ENCODE peak calls at places on chromosomes 6 and 20, in four cellular contexts. Y is WTC11, R is GM12878, Z is HepG2. W is an unnamed sample.

GRCh38 chr20:35001596-35002362 is 46.1 kb downstream of the MYH7B start:
- DNase-seq in R (no peak), Z (no peak), Y (peak; percentile 66), W (no peak)

GRCh38 chr20:51637241-51637640 is 94.7 kb upstream of the NFATC2 start:
- DNase-seq in Y (no peak), Z (no peak), R (no peak), W (no peak)

GRCh38 chr20:36202891-36203338 is 33.4 kb upstream of the AAR2 start:
- DNase-seq in R (no peak), Z (peak; percentile 51), Y (peak; percentile 89), W (peak; percentile 89)

GRCh38 chr20:53609501-53610445 is 16.1 kb upstream of the ZNF217 start:
- DNase-seq in Z (no peak), Y (peak; percentile 47), R (no peak), W (peak; percentile 84)

GRCh38 chr20:8153281-8153908 is 21.3 kb downstream of the PLCB1 start:
- DNase-seq in Y (no peak), R (peak; percentile 51), Z (no peak), W (no peak)

GRCh38 chr6:42993445-42993844 is 9.1 kb downstream of the PPP2R5D start:
- DNase-seq in R (no peak), Z (no peak), Y (no peak), W (no peak)

GRCh38 chr6:30074331-30075093 is 1.1 kb downstream of the RNF39 start:
- DNase-seq in Y (peak; percentile 69), Z (no peak), R (no peak), W (no peak)

GRCh38 chr20:32521780-32522524 is 63.2 kb downstream of the NOL4L start:
- DNase-seq in R (no peak), Z (peak; percentile 72), Y (peak; percentile 92), W (peak; percentile 83)

GRCh38 chr20:46965477-46965876 is 70.8 kb downstream of the EYA2 start:
- DNase-seq in R (no peak), Y (no peak), Z (no peak), W (no peak)
- TF ChIP-seq NR2C2 in R (no peak), Y (no peak), Z (no peak), W (no peak)

GRCh38 chr6:106117579-106117978 is 31.4 kb downstream of the PRDM1 start:
- DNase-seq in R (no peak), Y (no peak), Z (no peak), W (no peak)
- TF ChIP-seq NR2C2 in R (no peak), Y (no peak), Z (no peak), W (no peak)

DNA sequence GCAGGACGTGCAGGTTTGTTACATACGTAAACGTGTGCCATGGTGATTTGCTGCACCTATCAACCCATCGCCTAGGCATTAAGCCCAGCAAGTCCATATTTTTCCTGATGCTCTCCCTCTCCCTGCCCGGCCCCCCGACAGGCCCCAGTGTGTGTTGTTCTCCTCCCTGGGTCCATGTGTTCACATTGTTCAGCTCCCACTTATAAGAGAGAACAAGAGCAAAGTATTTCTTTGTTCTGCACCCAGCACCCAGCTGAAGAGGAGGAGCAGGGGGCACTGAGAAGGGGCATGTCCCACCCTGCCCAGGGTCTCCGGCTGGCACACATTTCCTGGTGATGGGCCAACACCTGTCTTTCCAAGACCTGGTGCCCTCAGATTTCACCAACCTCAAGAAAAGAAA is 251.1 kb upstream of the ARID1B start:
- DNase-seq in R (no peak), Z (no peak), Y (no peak), W (no peak)
- TF ChIP-seq NR2C2 in R (no peak), Z (no peak), Y (no peak), W (no peak)

DNA sequence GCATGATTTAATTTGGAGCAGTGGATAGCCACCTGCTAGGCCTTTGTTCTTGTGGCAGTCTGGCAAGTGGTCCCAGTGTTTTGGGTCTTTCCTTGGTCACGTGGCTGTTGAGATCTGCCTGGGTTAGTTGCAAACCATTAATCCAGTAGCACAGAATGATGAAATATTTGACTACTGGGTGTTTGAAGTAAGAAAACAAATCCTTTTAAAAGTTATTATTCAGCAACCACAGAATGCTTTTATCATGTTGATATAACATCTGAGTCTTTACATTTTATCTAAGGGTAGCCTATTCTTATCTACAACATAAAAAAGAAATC is 172.9 kb downstream of the CDKAL1 start:
- DNase-seq in Y (no peak), R (no peak), Z (peak; percentile 52), W (no peak)
- TF ChIP-seq NR2C2 in Y (no peak), R (no peak), Z (no peak), W (no peak)

GRCh38 chr6:4603856-4604369 is 172.3 kb upstream of the CDYL start:
- DNase-seq in Z (no peak), Y (no peak), R (no peak), W (no peak)

GRCh38 chr6:4599924-4600323 is 176.3 kb upstream of the CDYL start:
- DNase-seq in R (no peak), Y (no peak), Z (peak; percentile 28), W (no peak)

GRCh38 chr6:4606681-4607025 is 169.6 kb upstream of the CDYL start:
- DNase-seq in R (no peak), Y (no peak), Z (no peak), W (no peak)

GRCh38 chr6:4606016-4606415 is 170.2 kb upstream of the CDYL start:
- DNase-seq in R (no peak), Y (no peak), Z (no peak), W (no peak)

DNA sequence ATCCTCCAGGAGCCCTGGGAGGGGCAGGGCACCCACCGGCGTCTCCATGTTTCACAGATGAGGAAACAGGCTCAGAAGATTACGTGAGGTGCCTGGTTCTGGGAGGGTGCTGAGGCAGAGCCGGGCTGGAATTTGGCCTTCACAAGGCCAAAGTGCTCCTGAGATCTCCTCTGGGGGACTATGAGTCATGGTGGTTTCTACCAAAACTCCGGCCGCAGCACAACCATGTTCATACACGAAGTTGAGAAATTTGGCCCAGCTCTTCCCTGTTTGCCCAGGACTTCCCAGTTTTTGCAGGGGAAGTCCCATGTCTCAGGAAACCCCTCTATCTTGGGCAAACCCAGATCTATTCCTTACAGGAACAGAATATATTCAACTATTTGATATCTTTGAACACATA is 172.9 kb upstream of the CDYL start:
- DNase-seq in Z (no peak), R (no peak), Y (no peak), W (no peak)
- TF ChIP-seq NR2C2 in Z (no peak), R (no peak), Y (no peak), W (no peak)

GRCh38 chr6:111662192-111662793 is 56.6 kb upstream of the TRAF3IP2 start:
- DNase-seq in Z (no peak), R (no peak), Y (no peak), W (no peak)
- TF ChIP-seq NR2C2 in Z (no peak), R (no peak), Y (no peak), W (no peak)

DNA sequence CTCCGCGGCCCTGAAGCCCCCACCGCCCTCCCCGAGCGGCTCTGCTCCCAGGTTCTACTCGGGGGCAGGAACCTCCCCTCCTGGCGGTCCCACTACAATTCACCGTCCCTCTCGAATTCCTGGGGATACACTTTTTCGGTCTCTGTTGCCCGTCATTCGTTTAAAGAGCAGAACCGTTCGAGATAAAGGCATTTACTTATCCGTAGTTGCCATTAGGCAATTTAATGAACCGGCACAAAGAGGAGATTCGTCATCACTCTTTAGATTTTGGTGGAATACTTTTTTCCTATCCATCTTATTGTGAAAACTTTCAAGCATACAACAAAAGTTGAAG is 1.1 kb upstream of the CD24 start:
- DNase-seq in R (no peak), Y (no peak), Z (no peak), W (no peak)
- TF ChIP-seq NR2C2 in R (no peak), Y (no peak), Z (no peak), W (no peak)

GRCh38 chr6:41965429-41966213 is 24.0 kb upstream of the CCND3 start:
- DNase-seq in R (no peak), Z (peak; percentile 84), Y (peak; percentile 80), W (no peak)
- TF ChIP-seq NR2C2 in R (no peak), Z (no peak), Y (no peak), W (no peak)

DNA sequence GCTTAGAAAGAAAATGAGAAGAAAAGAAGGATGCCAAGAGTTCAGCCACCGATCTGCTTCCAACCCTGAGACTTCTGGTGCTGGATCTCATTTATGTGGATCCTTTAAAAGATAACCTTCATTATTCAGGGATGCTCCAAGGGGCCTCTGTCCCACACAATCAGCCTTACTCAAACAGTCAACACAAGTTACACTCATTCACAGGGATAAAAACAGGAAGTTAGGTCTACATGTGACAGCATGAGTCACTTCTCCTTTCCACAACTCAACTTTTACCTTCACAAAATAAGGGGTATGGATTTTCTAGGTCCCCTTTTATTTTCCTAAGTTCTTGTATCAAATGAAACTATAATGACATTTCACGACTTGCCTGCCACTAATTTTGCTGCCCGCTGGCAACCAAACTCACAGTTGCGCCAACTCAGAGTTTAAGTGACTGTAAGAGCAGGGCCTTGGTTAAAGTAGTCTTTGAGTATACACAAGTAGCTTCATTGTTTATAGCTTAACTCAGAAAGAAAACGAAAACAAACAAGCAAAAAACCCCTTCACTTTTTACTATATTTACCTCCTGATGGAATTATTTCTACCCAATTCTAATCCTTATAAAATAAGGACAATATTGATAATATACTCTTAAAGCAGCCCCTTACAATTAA is 278.8 kb upstream of the RUNX2 start:
- DNase-seq in R (no peak), Z (peak; percentile 61), Y (no peak), W (peak; percentile 24)
- TF ChIP-seq NR2C2 in R (no peak), Z (no peak), Y (no peak), W (no peak)